ENCODE peak calls at places on chromosomes 6 and 20, in seven cellular contexts. One of them, this sample, is unnamed.

GRCh38 chr6:109393882-109394281 is 11.6 kb upstream of the CD164 start:
- DNase-seq in neuronal stem cell: no peak
- DNase-seq in psoas muscle: no peak
- DNase-seq in SJSA1: no peak
- DNase-seq in colonic mucosa: no peak
- DNase-seq in tibial nerve: no peak
- DNase-seq in GM23248: peak; percentile 48
- DNase-seq in this sample: no peak

GRCh38 chr6:20608371-20608770 is 74.1 kb downstream of the CDKAL1 start:
- DNase-seq in neuronal stem cell: no peak
- DNase-seq in psoas muscle: no peak
- DNase-seq in SJSA1: no peak
- DNase-seq in colonic mucosa: no peak
- DNase-seq in tibial nerve: no peak
- DNase-seq in GM23248: no peak
- DNase-seq in this sample: no peak

GRCh38 chr6:15079288-15079817 is 166.5 kb upstream of the JARID2 start:
- DNase-seq in neuronal stem cell: no peak
- DNase-seq in psoas muscle: no peak
- DNase-seq in SJSA1: no peak
- DNase-seq in colonic mucosa: no peak
- DNase-seq in tibial nerve: no peak
- DNase-seq in GM23248: peak; percentile 24
- DNase-seq in this sample: no peak

GRCh38 chr20:2693996-2694471 is 1.5 kb downstream of the EBF4 start:
- DNase-seq in neuronal stem cell: no peak
- DNase-seq in psoas muscle: no peak
- DNase-seq in SJSA1: no peak
- DNase-seq in colonic mucosa: no peak
- DNase-seq in tibial nerve: no peak
- DNase-seq in GM23248: no peak
- DNase-seq in this sample: no peak

GRCh38 chr6:7541175-7542064 is at the start of gene DSP:
- DNase-seq in neuronal stem cell: peak; percentile 61
- DNase-seq in psoas muscle: peak; percentile 51
- DNase-seq in SJSA1: peak; percentile 11
- DNase-seq in colonic mucosa: peak; percentile 88
- DNase-seq in tibial nerve: no peak
- DNase-seq in GM23248: peak; percentile 83
- DNase-seq in this sample: peak; percentile 91

GRCh38 chr6:31734703-31735500 is 1.4 kb downstream of the CLIC1 start:
- DNase-seq in neuronal stem cell: peak; percentile 57
- DNase-seq in psoas muscle: no peak
- DNase-seq in SJSA1: peak; percentile 92
- DNase-seq in colonic mucosa: peak; percentile 83
- DNase-seq in tibial nerve: peak; percentile 36
- DNase-seq in GM23248: peak; percentile 82
- DNase-seq in this sample: peak; percentile 87

GRCh38 chr6:138455746-138456392 is 43.4 kb downstream of the NHSL1 start:
- DNase-seq in neuronal stem cell: no peak
- DNase-seq in psoas muscle: no peak
- DNase-seq in SJSA1: no peak
- DNase-seq in colonic mucosa: no peak
- DNase-seq in tibial nerve: no peak
- DNase-seq in GM23248: peak; percentile 55
- DNase-seq in this sample: no peak

GRCh38 chr20:46275091-46275490 is 33.2 kb downstream of the CDH22 start:
- DNase-seq in neuronal stem cell: no peak
- DNase-seq in psoas muscle: no peak
- DNase-seq in SJSA1: no peak
- DNase-seq in colonic mucosa: no peak
- DNase-seq in tibial nerve: no peak
- DNase-seq in GM23248: no peak
- DNase-seq in this sample: no peak

GRCh38 chr20:5168582-5169396 is 42.0 kb downstream of the CDS2 start:
- DNase-seq in neuronal stem cell: no peak
- DNase-seq in psoas muscle: no peak
- DNase-seq in SJSA1: peak; percentile 16
- DNase-seq in colonic mucosa: no peak
- DNase-seq in tibial nerve: no peak
- DNase-seq in GM23248: peak; percentile 54
- DNase-seq in this sample: peak; percentile 86

GRCh38 chr20:24672886-24673677 is 203.7 kb downstream of the SYNDIG1 start:
- DNase-seq in neuronal stem cell: no peak
- DNase-seq in psoas muscle: no peak
- DNase-seq in SJSA1: peak; percentile 91
- DNase-seq in colonic mucosa: no peak
- DNase-seq in tibial nerve: no peak
- DNase-seq in GM23248: peak; percentile 96
- DNase-seq in this sample: no peak

GRCh38 chr6:20691185-20691584 is 156.9 kb downstream of the CDKAL1 start:
- DNase-seq in neuronal stem cell: no peak
- DNase-seq in psoas muscle: no peak
- DNase-seq in SJSA1: no peak
- DNase-seq in colonic mucosa: no peak
- DNase-seq in tibial nerve: no peak
- DNase-seq in GM23248: no peak
- DNase-seq in this sample: no peak

GRCh38 chr6:165574220-165574619 is 88.8 kb downstream of the PDE10A start:
- DNase-seq in neuronal stem cell: no peak
- DNase-seq in psoas muscle: no peak
- DNase-seq in SJSA1: no peak
- DNase-seq in colonic mucosa: no peak
- DNase-seq in tibial nerve: no peak
- DNase-seq in GM23248: no peak
- DNase-seq in this sample: no peak

GRCh38 chr20:43507150-43508080 is at the start of gene L3MBTL1:
- DNase-seq in neuronal stem cell: peak; percentile 65
- DNase-seq in psoas muscle: peak; percentile 56
- DNase-seq in SJSA1: no peak
- DNase-seq in colonic mucosa: peak; percentile 61
- DNase-seq in tibial nerve: no peak
- DNase-seq in GM23248: peak; percentile 49
- DNase-seq in this sample: peak; percentile 90

GRCh38 chr20:50664248-50664647 is 27.1 kb downstream of the RIPOR3 start:
- DNase-seq in neuronal stem cell: no peak
- DNase-seq in psoas muscle: peak; percentile 72
- DNase-seq in SJSA1: no peak
- DNase-seq in colonic mucosa: no peak
- DNase-seq in tibial nerve: no peak
- DNase-seq in GM23248: no peak
- DNase-seq in this sample: no peak

GRCh38 chr20:58518896-58519593 is 3.8 kb upstream of the APCDD1L start:
- DNase-seq in neuronal stem cell: no peak
- DNase-seq in psoas muscle: no peak
- DNase-seq in SJSA1: no peak
- DNase-seq in colonic mucosa: no peak
- DNase-seq in tibial nerve: no peak
- DNase-seq in GM23248: no peak
- DNase-seq in this sample: no peak

GRCh38 chr6:93183513-93183912 is 235.8 kb downstream of the EPHA7 start:
- DNase-seq in neuronal stem cell: no peak
- DNase-seq in psoas muscle: no peak
- DNase-seq in SJSA1: no peak
- DNase-seq in colonic mucosa: no peak
- DNase-seq in tibial nerve: no peak
- DNase-seq in GM23248: no peak
- DNase-seq in this sample: peak; percentile 56

DNA sequence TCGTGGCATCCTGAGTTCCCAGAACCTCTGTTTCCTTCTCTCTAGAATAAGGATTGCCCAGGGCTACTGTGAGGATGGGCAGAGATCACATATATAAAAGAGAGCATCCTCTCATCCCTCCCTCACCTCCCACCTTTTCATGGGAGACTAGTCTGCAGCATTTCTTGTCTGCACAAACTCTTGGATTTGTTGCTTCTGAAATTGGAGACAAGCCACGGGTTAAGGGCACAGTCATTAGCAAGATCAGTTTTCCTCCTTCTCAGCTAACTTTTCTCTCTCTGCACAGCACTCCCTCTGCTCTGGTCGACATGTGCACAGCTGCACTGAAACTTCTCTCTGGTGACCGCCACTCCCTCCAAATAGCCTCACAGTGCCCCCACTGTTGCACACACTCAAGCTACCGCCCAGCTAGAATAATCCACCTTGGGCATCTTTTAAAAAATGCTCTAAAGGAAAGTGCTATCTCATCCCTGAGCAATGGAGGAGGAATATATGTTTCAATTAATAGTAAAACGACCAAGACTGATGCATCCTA is 50.9 kb upstream of the DUSP22 start:
- DNase-seq in neuronal stem cell: no peak
- DNase-seq in psoas muscle: no peak
- DNase-seq in SJSA1: no peak
- DNase-seq in colonic mucosa: no peak
- DNase-seq in tibial nerve: no peak
- DNase-seq in GM23248: no peak
- DNase-seq in this sample: no peak
- H3K27ac ChIP-seq in neuronal stem cell: no peak overlapping the region
- H3K27ac ChIP-seq in psoas muscle: no peak overlapping the region
- H3K27ac ChIP-seq in SJSA1: no peak overlapping the region
- H3K27ac ChIP-seq in colonic mucosa: no peak overlapping the region
- H3K27ac ChIP-seq in tibial nerve: no peak overlapping the region
- H3K27ac ChIP-seq in GM23248: no peak overlapping the region
- H3K27ac ChIP-seq in this sample: no peak overlapping the region

GRCh38 chr6:121760640-121761213 is 325.3 kb downstream of the GJA1 start:
- DNase-seq in neuronal stem cell: no peak
- DNase-seq in psoas muscle: no peak
- DNase-seq in SJSA1: no peak
- DNase-seq in colonic mucosa: no peak
- DNase-seq in tibial nerve: no peak
- DNase-seq in GM23248: no peak
- DNase-seq in this sample: peak; percentile 70

GRCh38 chr6:121756643-121757042 is 321.2 kb downstream of the GJA1 start:
- DNase-seq in neuronal stem cell: no peak
- DNase-seq in psoas muscle: no peak
- DNase-seq in SJSA1: no peak
- DNase-seq in colonic mucosa: no peak
- DNase-seq in tibial nerve: no peak
- DNase-seq in GM23248: no peak
- DNase-seq in this sample: no peak

GRCh38 chr6:121759370-121759769 is 323.9 kb downstream of the GJA1 start:
- DNase-seq in neuronal stem cell: no peak
- DNase-seq in psoas muscle: no peak
- DNase-seq in SJSA1: no peak
- DNase-seq in colonic mucosa: no peak
- DNase-seq in tibial nerve: no peak
- DNase-seq in GM23248: no peak
- DNase-seq in this sample: no peak

GRCh38 chr6:121760191-121760590 is 324.7 kb downstream of the GJA1 start:
- DNase-seq in neuronal stem cell: no peak
- DNase-seq in psoas muscle: peak; percentile 42
- DNase-seq in SJSA1: no peak
- DNase-seq in colonic mucosa: no peak
- DNase-seq in tibial nerve: no peak
- DNase-seq in GM23248: no peak
- DNase-seq in this sample: no peak

GRCh38 chr6:121755500-121755899 is 320.1 kb downstream of the GJA1 start:
- DNase-seq in neuronal stem cell: no peak
- DNase-seq in psoas muscle: no peak
- DNase-seq in SJSA1: no peak
- DNase-seq in colonic mucosa: no peak
- DNase-seq in tibial nerve: no peak
- DNase-seq in GM23248: no peak
- DNase-seq in this sample: no peak
- H3K27ac ChIP-seq in neuronal stem cell: no peak overlapping the region
- H3K27ac ChIP-seq in psoas muscle: no peak overlapping the region
- H3K27ac ChIP-seq in SJSA1: no peak overlapping the region
- H3K27ac ChIP-seq in colonic mucosa: no peak overlapping the region
- H3K27ac ChIP-seq in tibial nerve: no peak overlapping the region
- H3K27ac ChIP-seq in GM23248: no peak overlapping the region
- H3K27ac ChIP-seq in this sample: no peak overlapping the region

GRCh38 chr6:142822882-142823578 is 121.9 kb downstream of the HIVEP2 start:
- DNase-seq in neuronal stem cell: no peak
- DNase-seq in psoas muscle: peak; percentile 51
- DNase-seq in SJSA1: no peak
- DNase-seq in colonic mucosa: no peak
- DNase-seq in tibial nerve: no peak
- DNase-seq in GM23248: no peak
- DNase-seq in this sample: peak; percentile 91

GRCh38 chr6:142821164-142821716 is 123.7 kb downstream of the HIVEP2 start:
- DNase-seq in neuronal stem cell: no peak
- DNase-seq in psoas muscle: no peak
- DNase-seq in SJSA1: no peak
- DNase-seq in colonic mucosa: no peak
- DNase-seq in tibial nerve: no peak
- DNase-seq in GM23248: no peak
- DNase-seq in this sample: no peak

GRCh38 chr6:142820336-142821016 is 124.5 kb downstream of the HIVEP2 start:
- DNase-seq in neuronal stem cell: no peak
- DNase-seq in psoas muscle: no peak
- DNase-seq in SJSA1: no peak
- DNase-seq in colonic mucosa: no peak
- DNase-seq in tibial nerve: no peak
- DNase-seq in GM23248: no peak
- DNase-seq in this sample: no peak

GRCh38 chr6:142822383-142822782 is 122.6 kb downstream of the HIVEP2 start:
- DNase-seq in neuronal stem cell: no peak
- DNase-seq in psoas muscle: no peak
- DNase-seq in SJSA1: no peak
- DNase-seq in colonic mucosa: no peak
- DNase-seq in tibial nerve: no peak
- DNase-seq in GM23248: no peak
- DNase-seq in this sample: no peak

GRCh38 chr6:142821860-142822259 is 123.1 kb downstream of the HIVEP2 start:
- DNase-seq in neuronal stem cell: no peak
- DNase-seq in psoas muscle: peak; percentile 59
- DNase-seq in SJSA1: no peak
- DNase-seq in colonic mucosa: no peak
- DNase-seq in tibial nerve: no peak
- DNase-seq in GM23248: no peak
- DNase-seq in this sample: no peak
- H3K27ac ChIP-seq in neuronal stem cell: no peak overlapping the region
- H3K27ac ChIP-seq in psoas muscle: peak overlapping the region; percentile 69
- H3K27ac ChIP-seq in SJSA1: no peak overlapping the region
- H3K27ac ChIP-seq in colonic mucosa: no peak overlapping the region
- H3K27ac ChIP-seq in tibial nerve: no peak overlapping the region
- H3K27ac ChIP-seq in GM23248: no peak overlapping the region
- H3K27ac ChIP-seq in this sample: no peak overlapping the region

GRCh38 chr6:907928-908327 is 215.0 kb upstream of the EXOC2 start:
- DNase-seq in neuronal stem cell: no peak
- DNase-seq in psoas muscle: no peak
- DNase-seq in SJSA1: no peak
- DNase-seq in colonic mucosa: peak; percentile 12
- DNase-seq in tibial nerve: no peak
- DNase-seq in GM23248: no peak
- DNase-seq in this sample: peak; percentile 22
- H3K27ac ChIP-seq in neuronal stem cell: no peak overlapping the region
- H3K27ac ChIP-seq in psoas muscle: no peak overlapping the region
- H3K27ac ChIP-seq in SJSA1: peak overlapping the region; percentile 63
- H3K27ac ChIP-seq in colonic mucosa: no peak overlapping the region
- H3K27ac ChIP-seq in tibial nerve: no peak overlapping the region
- H3K27ac ChIP-seq in GM23248: no peak overlapping the region
- H3K27ac ChIP-seq in this sample: no peak overlapping the region

DNA sequence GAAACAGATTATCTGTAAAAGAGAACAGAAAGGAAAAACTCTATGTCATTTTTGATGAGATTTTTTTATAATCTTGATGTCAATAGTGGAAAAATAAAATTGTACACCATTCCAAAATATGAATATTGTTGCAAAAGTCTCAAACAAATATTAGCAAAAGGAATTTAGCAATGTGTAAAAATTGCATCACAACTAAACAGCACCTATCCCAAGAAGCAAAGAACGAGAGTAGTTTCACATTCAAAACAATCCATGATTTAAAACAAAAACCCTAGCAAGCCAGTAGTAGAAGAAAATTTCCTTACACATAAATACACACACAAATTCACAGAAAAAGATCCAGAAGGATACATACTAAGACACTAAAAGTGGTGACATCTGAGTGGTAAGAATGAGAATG is 38.4 kb downstream of the LCA5 start:
- DNase-seq in neuronal stem cell: no peak
- DNase-seq in psoas muscle: no peak
- DNase-seq in SJSA1: no peak
- DNase-seq in colonic mucosa: no peak
- DNase-seq in tibial nerve: no peak
- DNase-seq in GM23248: peak; percentile 4
- DNase-seq in this sample: no peak
- H3K27ac ChIP-seq in neuronal stem cell: no peak overlapping the region
- H3K27ac ChIP-seq in psoas muscle: no peak overlapping the region
- H3K27ac ChIP-seq in SJSA1: no peak overlapping the region
- H3K27ac ChIP-seq in colonic mucosa: no peak overlapping the region
- H3K27ac ChIP-seq in tibial nerve: no peak overlapping the region
- H3K27ac ChIP-seq in GM23248: no peak overlapping the region
- H3K27ac ChIP-seq in this sample: no peak overlapping the region

This sample was measured in endodermal cell.